ENCODE peak calls at places on chromosomes 2 and 18, in five cellular contexts. One of them, this sample, is unnamed.

GRCh38 chr18:45335644-45336043 is 279.6 kb upstream of the SLC14A2 start:
- DNase-seq in GM20000: no peak
- DNase-seq in osteocyte: no peak
- DNase-seq in BJ: no peak
- DNase-seq in epithelial cell of esophagus: peak
- DNase-seq in this sample: no peak

GRCh38 chr2:133489641-133490411 is 78.4 kb downstream of the NCKAP5 start:
- DNase-seq in BJ: no peak
- DNase-seq in epithelial cell of esophagus: no peak
- DNase-seq in osteocyte: no peak
- DNase-seq in GM20000: no peak
- DNase-seq in this sample: no peak

GRCh38 chr2:30541680-30542079 is 94.6 kb downstream of the LCLAT1 start:
- DNase-seq in osteocyte: no peak
- DNase-seq in epithelial cell of esophagus: no peak
- DNase-seq in BJ: no peak
- DNase-seq in GM20000: no peak
- DNase-seq in this sample: no peak

GRCh38 chr2:11482473-11483031 is 16.6 kb upstream of the E2F6 start:
- DNase-seq in osteocyte: no peak
- DNase-seq in BJ: no peak
- DNase-seq in GM20000: no peak
- DNase-seq in epithelial cell of esophagus: no peak
- DNase-seq in this sample: no peak

GRCh38 chr18:42901161-42901560 is 214.3 kb downstream of the RIT2 start:
- DNase-seq in epithelial cell of esophagus: no peak
- DNase-seq in GM20000: no peak
- DNase-seq in BJ: no peak
- DNase-seq in osteocyte: no peak
- DNase-seq in this sample: no peak

GRCh38 chr2:134900151-134900550 is 18.5 kb upstream of the CCNT2 start:
- DNase-seq in epithelial cell of esophagus: peak
- DNase-seq in osteocyte: no peak
- DNase-seq in GM20000: no peak
- DNase-seq in BJ: no peak
- DNase-seq in this sample: no peak

GRCh38 chr2:61536086-61536722 is 2.0 kb downstream of the XPO1 start:
- DNase-seq in BJ: no peak
- DNase-seq in GM20000: peak
- DNase-seq in osteocyte: no peak
- DNase-seq in epithelial cell of esophagus: peak
- DNase-seq in this sample: no peak

GRCh38 chr18:30618567-30618966 is 424.0 kb downstream of the DSC3 start:
- DNase-seq in BJ: no peak
- DNase-seq in GM20000: no peak
- DNase-seq in epithelial cell of esophagus: no peak
- DNase-seq in osteocyte: no peak
- DNase-seq in this sample: no peak

GRCh38 chr2:197378494-197378972 is 56.3 kb downstream of the SF3B1 start:
- DNase-seq in osteocyte: no peak
- DNase-seq in GM20000: peak
- DNase-seq in epithelial cell of esophagus: peak
- DNase-seq in BJ: no peak
- DNase-seq in this sample: no peak

GRCh38 chr18:59459352-59460059 is 100.4 kb upstream of the LMAN1 start:
- DNase-seq in osteocyte: no peak
- DNase-seq in epithelial cell of esophagus: peak
- DNase-seq in GM20000: peak
- DNase-seq in BJ: no peak
- DNase-seq in this sample: no peak

GRCh38 chr2:172409042-172409441 is 18.3 kb upstream of the ITGA6 start:
- DNase-seq in epithelial cell of esophagus: peak
- DNase-seq in GM20000: no peak
- DNase-seq in BJ: no peak
- DNase-seq in osteocyte: no peak
- DNase-seq in this sample: no peak

GRCh38 chr2:164314148-164314547 is 307.1 kb downstream of the GRB14 start:
- DNase-seq in epithelial cell of esophagus: peak
- DNase-seq in osteocyte: no peak
- DNase-seq in GM20000: no peak
- DNase-seq in BJ: no peak
- DNase-seq in this sample: no peak

GRCh38 chr18:52716926-52717325 is 376.9 kb downstream of the DCC start:
- DNase-seq in BJ: no peak
- DNase-seq in osteocyte: no peak
- DNase-seq in GM20000: no peak
- DNase-seq in epithelial cell of esophagus: peak
- DNase-seq in this sample: no peak

GRCh38 chr2:204604061-204604460 is 58.8 kb downstream of the PARD3B start:
- DNase-seq in GM20000: no peak
- DNase-seq in epithelial cell of esophagus: no peak
- DNase-seq in osteocyte: no peak
- DNase-seq in BJ: peak
- DNase-seq in this sample: no peak

GRCh38 chr18:32454667-32455066 is 16.0 kb downstream of the GAREM1 start:
- DNase-seq in osteocyte: no peak
- DNase-seq in GM20000: no peak
- DNase-seq in epithelial cell of esophagus: peak
- DNase-seq in BJ: no peak
- DNase-seq in this sample: no peak

GRCh38 chr2:85935746-85936208 is 47.0 kb upstream of the ST3GAL5 start:
- DNase-seq in osteocyte: no peak
- DNase-seq in GM20000: no peak
- DNase-seq in BJ: peak
- DNase-seq in epithelial cell of esophagus: peak
- DNase-seq in this sample: no peak

GRCh38 chr2:79082987-79083386 is 4.8 kb downstream of the REG1B start:
- DNase-seq in BJ: no peak
- DNase-seq in epithelial cell of esophagus: no peak
- DNase-seq in osteocyte: no peak
- DNase-seq in GM20000: no peak
- DNase-seq in this sample: no peak

GRCh38 chr18:29160123-29160522 is 983.2 kb upstream of the CDH2 start:
- DNase-seq in osteocyte: no peak
- DNase-seq in epithelial cell of esophagus: no peak
- DNase-seq in GM20000: no peak
- DNase-seq in BJ: no peak
- DNase-seq in this sample: no peak

GRCh38 chr2:66846887-66847286 is 412.0 kb downstream of the MEIS1 start:
- DNase-seq in osteocyte: no peak
- DNase-seq in epithelial cell of esophagus: no peak
- DNase-seq in BJ: no peak
- DNase-seq in GM20000: no peak
- DNase-seq in this sample: no peak

GRCh38 chr18:32576296-32576916 is 105.7 kb upstream of the GAREM1 start:
- DNase-seq in epithelial cell of esophagus: peak
- DNase-seq in GM20000: no peak
- DNase-seq in osteocyte: no peak
- DNase-seq in BJ: no peak
- DNase-seq in this sample: no peak

GRCh38 chr2:237859533-237860272 is at the start of gene RAMP1:
- DNase-seq in epithelial cell of esophagus: peak
- DNase-seq in osteocyte: peak
- DNase-seq in BJ: no peak
- DNase-seq in GM20000: peak
- DNase-seq in this sample: no peak

GRCh38 chr2:61937881-61938280 is 32.4 kb downstream of the COMMD1 start:
- DNase-seq in osteocyte: no peak
- DNase-seq in BJ: no peak
- DNase-seq in epithelial cell of esophagus: no peak
- DNase-seq in GM20000: no peak
- DNase-seq in this sample: no peak

GRCh38 chr18:8685141-8685913 is 20.0 kb upstream of the MTCL1 start:
- DNase-seq in osteocyte: peak
- DNase-seq in GM20000: no peak
- DNase-seq in BJ: no peak
- DNase-seq in epithelial cell of esophagus: peak
- DNase-seq in this sample: no peak

GRCh38 chr2:84980263-84980983 is 9.5 kb downstream of the KCMF1 start:
- DNase-seq in osteocyte: no peak
- DNase-seq in epithelial cell of esophagus: no peak
- DNase-seq in GM20000: no peak
- DNase-seq in BJ: no peak
- DNase-seq in this sample: no peak

DNA sequence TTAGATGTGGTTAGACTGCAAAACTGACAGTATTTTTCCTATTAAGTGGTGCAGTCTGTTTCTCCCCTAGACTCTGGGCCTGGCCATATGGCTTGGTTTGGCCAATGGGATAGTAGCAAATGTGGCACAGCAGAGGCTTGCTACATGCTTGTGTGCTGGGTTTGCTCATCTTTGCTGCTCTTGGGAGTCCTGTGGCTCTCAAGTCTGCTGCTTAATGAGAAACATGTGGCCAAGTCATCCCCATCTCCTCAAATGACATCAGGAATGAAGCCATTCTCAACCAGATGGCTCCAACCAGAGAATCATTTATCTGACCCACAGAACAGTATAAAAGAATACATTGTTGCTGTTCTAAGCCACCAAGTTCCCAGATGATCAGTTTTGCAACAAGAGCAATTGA is 57.1 kb upstream of the PAX3 start:
- DNase-seq in osteocyte: no peak
- DNase-seq in BJ: peak
- DNase-seq in epithelial cell of esophagus: no peak
- DNase-seq in GM20000: no peak
- DNase-seq in this sample: no peak
- TF ChIP-seq CTCF in osteocyte: no peak
- TF ChIP-seq CTCF in BJ: no peak
- TF ChIP-seq CTCF in epithelial cell of esophagus: no peak
- TF ChIP-seq CTCF in GM20000: no peak
- TF ChIP-seq CTCF in this sample: no peak

GRCh38 chr18:22108674-22109073 is 60.7 kb upstream of the GATA6 start:
- DNase-seq in BJ: no peak
- DNase-seq in GM20000: no peak
- DNase-seq in epithelial cell of esophagus: peak
- DNase-seq in osteocyte: no peak
- DNase-seq in this sample: no peak
- TF ChIP-seq CTCF in BJ: peak
- TF ChIP-seq CTCF in GM20000: no peak
- TF ChIP-seq CTCF in epithelial cell of esophagus: no peak
- TF ChIP-seq CTCF in osteocyte: peak
- TF ChIP-seq CTCF in this sample: no peak

DNA sequence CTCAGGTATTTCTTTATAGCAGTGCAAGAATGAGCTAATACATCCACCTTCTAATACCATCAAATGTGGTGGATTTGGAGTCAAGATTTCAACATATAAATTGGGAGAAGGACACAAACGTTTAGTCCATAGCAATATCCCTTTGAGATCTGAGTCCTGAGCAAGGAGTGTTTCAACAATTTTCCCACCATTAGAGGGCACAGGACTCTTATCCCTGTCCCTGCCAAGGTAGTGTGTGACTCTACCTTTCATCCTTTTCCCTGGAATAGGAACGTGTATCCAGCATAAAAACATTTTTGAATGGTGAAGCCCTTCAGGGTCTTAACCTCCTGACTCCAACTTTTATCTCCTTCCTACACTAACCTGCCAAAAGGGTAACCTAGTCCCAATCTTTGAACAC is 181.3 kb upstream of the SRD5A2 start:
- DNase-seq in BJ: no peak
- DNase-seq in osteocyte: no peak
- DNase-seq in GM20000: no peak
- DNase-seq in epithelial cell of esophagus: no peak
- DNase-seq in this sample: no peak
- TF ChIP-seq CTCF in BJ: no peak
- TF ChIP-seq CTCF in osteocyte: no peak
- TF ChIP-seq CTCF in GM20000: no peak
- TF ChIP-seq CTCF in epithelial cell of esophagus: peak
- TF ChIP-seq CTCF in this sample: no peak

DNA sequence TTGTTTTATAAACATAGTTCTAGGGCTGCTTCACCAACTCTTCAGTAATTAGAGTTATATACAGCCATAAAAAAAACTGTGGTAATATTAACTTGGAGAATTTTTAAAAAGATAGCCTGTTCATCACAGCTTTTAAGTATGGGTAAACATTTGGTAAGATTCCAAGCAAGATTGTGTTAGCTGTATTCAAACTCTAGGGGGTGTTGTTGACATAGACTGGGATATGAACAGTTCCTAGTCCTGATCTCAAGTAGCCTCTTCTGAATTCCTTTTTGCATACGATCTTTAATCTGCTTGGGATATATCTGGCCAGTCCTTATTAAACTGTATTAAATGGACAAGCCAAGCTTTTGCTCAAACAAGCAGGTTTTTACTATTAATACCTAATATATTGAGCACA is 13.4 kb downstream of the NOP58 start:
- DNase-seq in epithelial cell of esophagus: peak
- DNase-seq in GM20000: no peak
- DNase-seq in BJ: peak
- DNase-seq in osteocyte: no peak
- DNase-seq in this sample: no peak
- TF ChIP-seq CTCF in epithelial cell of esophagus: peak
- TF ChIP-seq CTCF in GM20000: no peak
- TF ChIP-seq CTCF in BJ: peak
- TF ChIP-seq CTCF in osteocyte: peak
- TF ChIP-seq CTCF in this sample: peak

GRCh38 chr2:46780411-46780800 is 135.2 kb downstream of the MCFD2 start:
- DNase-seq in BJ: no peak
- DNase-seq in osteocyte: no peak
- DNase-seq in epithelial cell of esophagus: no peak
- DNase-seq in GM20000: no peak
- DNase-seq in this sample: no peak

GRCh38 chr2:46778516-46778915 is 137.1 kb downstream of the MCFD2 start:
- DNase-seq in epithelial cell of esophagus: no peak
- DNase-seq in GM20000: no peak
- DNase-seq in BJ: no peak
- DNase-seq in osteocyte: no peak
- DNase-seq in this sample: no peak

GRCh38 chr2:46781468-46782189 is 134.0 kb downstream of the MCFD2 start:
- DNase-seq in GM20000: no peak
- DNase-seq in osteocyte: no peak
- DNase-seq in epithelial cell of esophagus: no peak
- DNase-seq in BJ: no peak
- DNase-seq in this sample: no peak

GRCh38 chr2:46779447-46779941 is 136.1 kb downstream of the MCFD2 start:
- DNase-seq in osteocyte: no peak
- DNase-seq in GM20000: no peak
- DNase-seq in BJ: no peak
- DNase-seq in epithelial cell of esophagus: peak
- DNase-seq in this sample: no peak

DNA sequence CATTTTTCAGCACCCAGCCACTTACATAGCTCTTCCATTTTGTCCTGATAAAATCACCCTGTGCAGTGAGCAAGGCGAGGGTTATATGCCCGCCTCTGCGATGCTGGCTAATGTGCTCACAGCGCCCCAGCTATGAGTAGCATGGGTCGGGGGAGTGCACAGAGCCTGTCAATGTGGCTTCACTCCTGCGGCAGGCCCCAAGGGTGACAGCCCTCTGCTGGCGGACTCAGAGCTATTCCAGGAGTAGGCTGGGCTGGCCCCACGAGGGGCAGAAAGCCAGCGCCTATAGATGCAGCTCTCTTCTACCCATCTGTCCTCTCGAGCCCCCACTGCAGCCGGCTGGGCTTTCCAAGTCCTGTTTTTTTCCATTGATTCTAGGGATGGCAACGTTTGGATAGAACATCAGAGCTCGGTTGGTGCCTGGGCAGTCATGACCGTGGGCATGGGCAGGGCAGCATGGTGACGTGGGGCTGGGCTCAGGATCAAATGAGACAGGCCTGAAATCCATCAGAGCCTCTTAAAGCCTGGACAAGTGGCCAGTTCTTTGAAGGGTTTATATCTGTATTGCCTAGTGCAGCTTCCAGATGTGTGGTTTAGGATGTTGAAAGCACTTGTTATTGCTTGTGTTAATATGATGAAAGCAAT is 134.7 kb downstream of the MCFD2 start:
- DNase-seq in osteocyte: no peak
- DNase-seq in GM20000: no peak
- DNase-seq in epithelial cell of esophagus: no peak
- DNase-seq in BJ: no peak
- DNase-seq in this sample: no peak
- TF ChIP-seq CTCF in osteocyte: no peak
- TF ChIP-seq CTCF in GM20000: no peak
- TF ChIP-seq CTCF in epithelial cell of esophagus: no peak
- TF ChIP-seq CTCF in BJ: peak
- TF ChIP-seq CTCF in this sample: peak

This sample was measured in GM06990.